ENCODE peak calls at places on chromosomes 11 and 22, in ten cellular contexts. O, B, I, A, T, K, R, E, S and V are unnamed samples.

GRCh38 chr22:46879083-46879482 is 116.6 kb downstream of the TBC1D22A start:
- DNase-seq in O (no peak), B (no peak), I (no peak), A (peak; percentile 72), T (no peak), K (no peak), R (no peak), E (no peak), S (no peak), V (no peak)

GRCh38 chr11:6655790-6656580 is at the start of gene DCHS1:
- DNase-seq in O (no peak), B (peak; percentile 52), I (peak; percentile 41), A (no peak), T (no peak), K (no peak), R (peak; percentile 76), E (no peak), S (no peak), V (no peak)

GRCh38 chr11:104093426-104094280 is 57.2 kb downstream of the DDI1 start:
- DNase-seq in O (no peak), B (no peak), I (no peak), A (no peak), T (no peak), K (no peak), R (no peak), E (no peak), S (no peak), V (no peak)

GRCh38 chr11:64809781-64810241 is 540 bp downstream of the MEN1 start:
- DNase-seq in O (no peak), B (no peak), I (no peak), A (no peak), T (no peak), K (no peak), R (no peak), E (no peak), S (peak; percentile 75), V (no peak)

GRCh38 chr11:76209956-76210885 is 3.9 kb upstream of the WNT11 start:
- DNase-seq in O (peak; percentile 24), B (peak; percentile 83), I (peak; percentile 3), A (peak; percentile 65), T (peak; percentile 77), K (peak; percentile 19), R (peak; percentile 82), E (no peak), S (peak; percentile 69), V (no peak)

GRCh38 chr11:44309483-44310197 is at the start of gene ALX4:
- DNase-seq in O (no peak), B (no peak), I (no peak), A (no peak), T (peak; percentile 53), K (peak; percentile 28), R (no peak), E (peak; percentile 4), S (no peak), V (no peak)

GRCh38 chr11:85902353-85902752 is 47.2 kb downstream of the CCDC83 start:
- DNase-seq in O (no peak), B (no peak), I (no peak), A (no peak), T (no peak), K (no peak), R (no peak), E (no peak), S (no peak), V (no peak)

GRCh38 chr22:24521791-24522245 is 26.7 kb downstream of the UPB1 start:
- DNase-seq in O (peak; percentile 8), B (no peak), I (peak; percentile 78), A (peak; percentile 51), T (no peak), K (peak; percentile 94), R (no peak), E (no peak), S (peak; percentile 57), V (peak; percentile 57)

GRCh38 chr11:57567210-57567511 is 311 bp downstream of the UBE2L6 start:
- DNase-seq in O (peak; percentile 18), B (no peak), I (no peak), A (no peak), T (no peak), K (no peak), R (no peak), E (peak; percentile 28), S (peak; percentile 39), V (no peak)

GRCh38 chr22:19727310-19728150 is 4.2 kb downstream of the GP1BB start:
- DNase-seq in O (no peak), B (no peak), I (no peak), A (no peak), T (no peak), K (no peak), R (no peak), E (no peak), S (no peak), V (no peak)

GRCh38 chr11:67600324-67601029 is 6.3 kb upstream of the NDUFV1 start:
- DNase-seq in O (no peak), B (no peak), I (no peak), A (no peak), T (no peak), K (no peak), R (no peak), E (no peak), S (no peak), V (no peak)

GRCh38 chr11:107621090-107621489 is 30.1 kb downstream of the ELMOD1 start:
- DNase-seq in O (no peak), B (no peak), I (no peak), A (no peak), T (no peak), K (no peak), R (no peak), E (no peak), S (no peak), V (no peak)

GRCh38 chr22:26646158-26646557 is 11.2 kb upstream of the MIAT start:
- DNase-seq in O (no peak), B (no peak), I (no peak), A (peak; percentile 29), T (no peak), K (no peak), R (no peak), E (no peak), S (no peak), V (no peak)

GRCh38 chr22:38284042-38284402 is 11.2 kb upstream of the TMEM184B start:
- DNase-seq in O (no peak), B (no peak), I (no peak), A (peak; percentile 99), T (no peak), K (no peak), R (no peak), E (no peak), S (no peak), V (no peak)

GRCh38 chr11:45921561-45922424 is 663 bp upstream of the LARGE2 start:
- DNase-seq in O (no peak), B (peak; percentile 14), I (peak; percentile 59), A (no peak), T (peak; percentile 13), K (peak; percentile 76), R (no peak), E (no peak), S (peak; percentile 68), V (no peak)

GRCh38 chr22:48593551-48593950 is 1234.1 kb downstream of the BRD1 start:
- DNase-seq in O (no peak), B (no peak), I (no peak), A (no peak), T (no peak), K (no peak), R (no peak), E (no peak), S (no peak), V (no peak)

GRCh38 chr11:115290479-115291390 is 213.5 kb downstream of the CADM1 start:
- DNase-seq in O (no peak), B (no peak), I (peak; percentile 34), A (no peak), T (no peak), K (no peak), R (no peak), E (no peak), S (no peak), V (no peak)